ENCODE peak calls at places on chromosomes 7 and 10, in four cellular contexts. L, X, T and Z are unnamed samples.

GRCh38 chr7:101217388-101218235 is at the start of the genes PLOD3 and ZNHIT1:
- DNase-seq in L (peak; percentile 95), X (peak; percentile 100), T (peak; percentile 99), Z (peak; percentile 96)

GRCh38 chr7:30184804-30185487 is 50.2 kb downstream of the MTURN start:
- DNase-seq in L (no peak), X (no peak), T (no peak), Z (no peak)

GRCh38 chr7:134844200-134844599 is 64.8 kb downstream of the CALD1 start:
- DNase-seq in L (no peak), X (no peak), T (no peak), Z (no peak)

GRCh38 chr7:30816291-30817059 is 45.3 kb downstream of the MINDY4 start:
- DNase-seq in L (peak; percentile 35), X (no peak), T (no peak), Z (no peak)

GRCh38 chr10:132155723-132156381 is 30.9 kb upstream of the DPYSL4 start:
- DNase-seq in L (no peak), X (no peak), T (no peak), Z (no peak)

GRCh38 chr10:14696763-14697321 is 77.9 kb downstream of the FAM107B start:
- DNase-seq in L (no peak), X (no peak), T (no peak), Z (no peak)

GRCh38 chr7:96285579-96285978 is 36.3 kb downstream of the SLC25A13 start:
- DNase-seq in L (no peak), X (no peak), T (no peak), Z (no peak)

GRCh38 chr10:114283091-114283490 is 44.0 kb downstream of the VWA2 start:
- DNase-seq in L (no peak), X (no peak), T (no peak), Z (no peak)

GRCh38 chr7:9900339-9900738 is 1073.3 kb upstream of the PHF14 start:
- DNase-seq in L (no peak), X (no peak), T (no peak), Z (no peak)

GRCh38 chr10:25758041-25758457 is 176.0 kb upstream of the MYO3A start:
- DNase-seq in L (no peak), X (peak; percentile 61), T (peak; percentile 45), Z (peak; percentile 45)

GRCh38 chr7:122887198-122887597 is 938 bp upstream of the CADPS2 start:
- DNase-seq in L (no peak), X (peak; percentile 42), T (no peak), Z (peak; percentile 46)

GRCh38 chr7:6266699-6267098 is 5.7 kb downstream of the CYTH3 start:
- DNase-seq in L (no peak), X (no peak), T (no peak), Z (no peak)

GRCh38 chr10:67794909-67795460 is 43.0 kb downstream of the DNAJC12 start:
- DNase-seq in L (no peak), X (no peak), T (no peak), Z (no peak)

GRCh38 chr7:155355745-155356144 is 58.1 kb downstream of the INSIG1 start:
- DNase-seq in L (no peak), X (no peak), T (no peak), Z (no peak)

GRCh38 chr7:155355176-155355575 is 57.5 kb downstream of the INSIG1 start:
- DNase-seq in L (no peak), X (no peak), T (no peak), Z (no peak)

GRCh38 chr7:155357573-155358041 is 59.9 kb downstream of the INSIG1 start:
- DNase-seq in L (no peak), X (no peak), T (no peak), Z (no peak)

GRCh38 chr7:155358066-155358947 is 60.6 kb downstream of the INSIG1 start:
- DNase-seq in L (no peak), X (peak; percentile 90), T (no peak), Z (no peak)

GRCh38 chr7:155356323-155357105 is 58.8 kb downstream of the INSIG1 start:
- DNase-seq in L (no peak), X (peak; percentile 67), T (peak; percentile 45), Z (peak; percentile 61)
- TF ChIP-seq TEAD4 in L (peak; percentile 30), X (no peak), T (no peak), Z (no peak)

DNA sequence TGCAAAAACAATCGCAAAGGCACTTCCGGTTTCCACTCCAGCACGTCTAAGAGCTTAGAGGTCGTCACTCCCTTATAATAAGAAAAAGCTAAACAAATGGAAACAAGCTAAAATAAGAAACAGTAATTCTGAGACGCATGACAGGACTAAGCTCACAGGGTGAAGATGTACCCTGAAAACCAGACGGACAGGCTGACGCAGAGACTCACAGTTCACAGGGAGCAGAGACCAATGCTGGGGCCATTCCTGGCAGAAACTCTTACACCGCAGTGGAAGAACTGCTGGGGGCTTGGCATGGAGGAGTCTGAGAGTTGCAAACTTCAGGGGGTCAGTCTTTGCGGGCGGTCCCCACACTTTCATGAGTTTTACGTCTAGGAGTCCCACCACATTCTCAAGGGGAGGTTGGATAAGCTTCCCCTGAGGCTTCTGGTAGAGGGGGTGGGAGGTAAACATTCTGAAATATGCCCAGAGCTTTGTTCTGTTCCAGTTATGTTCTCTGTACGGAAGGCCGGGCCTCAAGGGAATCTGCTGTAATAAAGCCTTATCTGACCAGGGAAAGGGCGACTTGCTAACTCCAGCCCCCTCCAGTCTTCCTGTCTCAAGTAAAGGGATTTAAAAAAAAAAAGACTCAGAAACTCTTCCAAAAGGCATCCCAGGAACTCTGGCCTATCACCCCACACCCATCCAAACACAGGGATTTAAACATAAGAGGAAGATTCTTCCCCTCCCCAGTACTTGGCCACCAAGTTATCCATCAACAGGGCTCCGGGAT is 47.8 kb downstream of the BRI3 start:
- DNase-seq in L (no peak), X (no peak), T (peak; percentile 6), Z (no peak)
- TF ChIP-seq TEAD4 in L (no peak), X (no peak), T (no peak), Z (no peak)

GRCh38 chr10:79403441-79404230 is 41.8 kb downstream of the ZCCHC24 start:
- DNase-seq in L (no peak), X (no peak), T (no peak), Z (peak; percentile 37)

GRCh38 chr10:79402625-79402946 is 42.8 kb downstream of the ZCCHC24 start:
- DNase-seq in L (no peak), X (no peak), T (no peak), Z (no peak)

GRCh38 chr10:79404231-79404609 is 41.2 kb downstream of the ZCCHC24 start:
- DNase-seq in L (no peak), X (no peak), T (no peak), Z (peak; percentile 40)

GRCh38 chr10:79401015-79401921 is 44.2 kb downstream of the ZCCHC24 start:
- DNase-seq in L (no peak), X (peak; percentile 93), T (no peak), Z (no peak)

GRCh38 chr10:79402951-79403350 is 42.5 kb downstream of the ZCCHC24 start:
- DNase-seq in L (no peak), X (no peak), T (no peak), Z (no peak)
- TF ChIP-seq TEAD4 in L (no peak), X (no peak), T (no peak), Z (no peak)

GRCh38 chr10:72814134-72814790 is 79.3 kb upstream of the OIT3 start:
- DNase-seq in L (no peak), X (no peak), T (no peak), Z (no peak)
- TF ChIP-seq TEAD4 in L (no peak), X (no peak), T (no peak), Z (no peak)

GRCh38 chr10:58177362-58177947 is 90.2 kb downstream of the IPMK start:
- DNase-seq in L (no peak), X (peak; percentile 23), T (peak; percentile 20), Z (no peak)

GRCh38 chr10:58178811-58179210 is 88.9 kb downstream of the IPMK start:
- DNase-seq in L (no peak), X (no peak), T (no peak), Z (no peak)

GRCh38 chr10:58174831-58175230 is 92.9 kb downstream of the IPMK start:
- DNase-seq in L (no peak), X (no peak), T (no peak), Z (no peak)

GRCh38 chr10:58173391-58173790 is 94.3 kb downstream of the IPMK start:
- DNase-seq in L (no peak), X (no peak), T (no peak), Z (no peak)

GRCh38 chr10:58175990-58176910 is 91.4 kb downstream of the IPMK start:
- DNase-seq in L (no peak), X (no peak), T (no peak), Z (no peak)
- TF ChIP-seq TEAD4 in L (no peak), X (no peak), T (no peak), Z (no peak)

DNA sequence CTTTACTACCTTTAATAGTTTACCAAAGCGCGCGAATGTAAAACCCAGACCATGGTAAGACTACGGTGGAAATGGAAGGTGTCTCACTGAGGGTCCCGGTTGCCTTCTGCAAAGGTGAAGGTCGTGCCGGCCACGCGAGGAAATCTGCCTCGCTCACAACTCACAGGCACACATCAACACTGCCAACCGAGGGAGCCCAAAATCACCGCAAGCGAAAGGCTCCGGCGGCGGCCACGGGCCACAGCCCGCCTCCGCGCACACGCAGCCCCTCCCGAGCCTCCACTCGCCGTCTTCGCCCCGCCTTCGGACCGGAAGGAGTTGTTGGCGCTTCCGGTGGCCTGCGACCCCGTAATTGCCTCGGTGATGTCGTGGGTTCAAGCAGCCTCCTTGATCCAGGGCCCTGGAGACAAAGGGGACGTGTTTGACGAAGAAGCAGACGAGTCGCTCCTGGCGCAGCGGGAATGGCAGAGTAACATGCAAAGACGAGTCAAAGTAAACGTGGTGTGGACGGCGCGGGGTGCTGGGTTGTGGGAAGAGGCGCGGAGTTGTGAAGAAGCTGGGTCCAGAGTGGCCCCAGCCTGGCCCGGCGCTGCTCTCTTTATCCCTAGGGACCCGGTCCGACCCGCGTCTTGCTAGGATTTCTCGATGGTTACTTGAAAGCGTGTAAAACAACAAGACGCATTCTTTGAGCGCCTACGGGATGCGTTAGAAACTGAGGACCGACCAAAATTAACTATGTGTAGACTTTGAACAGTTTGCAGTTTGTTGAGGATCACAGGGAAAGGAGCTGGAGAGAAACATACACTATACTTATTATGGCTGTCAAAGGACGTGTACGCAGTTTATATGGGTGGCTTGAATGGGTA is at the start of gene YAE1:
- DNase-seq in L (peak; percentile 83), X (peak; percentile 98), T (peak; percentile 89), Z (peak; percentile 81)
- TF ChIP-seq TEAD4 in L (no peak), X (no peak), T (no peak), Z (no peak)

GRCh38 chr7:108525985-108526767 is at the start of gene PNPLA8:
- DNase-seq in L (peak; percentile 100), X (peak; percentile 97), T (peak; percentile 98), Z (peak; percentile 100)

GRCh38 chr7:108529341-108529740 is 3.4 kb upstream of the PNPLA8 start:
- DNase-seq in L (no peak), X (no peak), T (no peak), Z (no peak)

GRCh38 chr7:108526768-108527017 is 758 bp upstream of the PNPLA8 start:
- DNase-seq in L (no peak), X (no peak), T (no peak), Z (no peak)

GRCh38 chr7:108525327-108525984 is 479 bp downstream of the PNPLA8 start:
- DNase-seq in L (no peak), X (peak; percentile 87), T (peak; percentile 81), Z (peak; percentile 80)

GRCh38 chr7:108528183-108528712 is 2.3 kb upstream of the PNPLA8 start:
- DNase-seq in L (no peak), X (no peak), T (no peak), Z (no peak)
- TF ChIP-seq TEAD4 in L (no peak), X (no peak), T (no peak), Z (no peak)